ENCODE peak calls at places on chromosomes 12 and 14, in six cellular contexts. A is Peyer's patch; Z is cardiac muscle cell; H is endothelial cell of umbilical vein; B is sigmoid colon; V is naive thymus-derived CD4-positive, alpha-beta T cell. Q is an unnamed sample.

GRCh38 chr12:90938451-90938850 is 16.5 kb downstream of the CCER1 start:
- DNase-seq in Z (no peak), V (no peak), H (peak; percentile 77), B (no peak), A (no peak), Q (no peak)

GRCh38 chr12:47750229-47750798 is 8.4 kb downstream of the RAPGEF3 start:
- DNase-seq in H (no peak), V (no peak), Z (no peak), B (no peak), A (no peak), Q (no peak)

GRCh38 chr14:96805906-96806305 is 8.7 kb downstream of the VRK1 start:
- DNase-seq in V (no peak), Z (no peak), B (no peak), A (no peak), H (no peak), Q (no peak)

GRCh38 chr12:77299001-77299400 is 233.6 kb upstream of the E2F7 start:
- DNase-seq in H (no peak), V (no peak), Z (no peak), B (no peak), A (no peak), Q (no peak)

GRCh38 chr12:43882578-43883178 is 46.8 kb downstream of the TMEM117 start:
- DNase-seq in Z (peak; percentile 62), B (no peak), V (no peak), A (peak; percentile 51), H (peak; percentile 65), Q (no peak)

GRCh38 chr12:120536064-120536791 is 2.1 kb downstream of the RNF10 start:
- DNase-seq in Z (no peak), A (peak; percentile 67), H (peak; percentile 39), B (peak; percentile 17), V (no peak), Q (no peak)

GRCh38 chr12:53234236-53234635 is 2.2 kb upstream of the RARG start:
- DNase-seq in A (no peak), V (no peak), Z (peak; percentile 58), B (no peak), H (no peak), Q (no peak)

GRCh38 chr14:101444116-101444515 is 117.2 kb upstream of the DIO3 start:
- DNase-seq in Z (no peak), B (no peak), V (no peak), H (no peak), A (no peak), Q (no peak)

GRCh38 chr12:10732554-10732953 is 9.4 kb upstream of the YBX3 start:
- DNase-seq in Z (peak; percentile 17), V (no peak), H (no peak), B (no peak), A (no peak), Q (no peak)

GRCh38 chr14:103095210-103095778 is 769 bp downstream of the EXOC3L4 start:
- DNase-seq in Z (no peak), B (no peak), H (no peak), A (peak; percentile 75), V (no peak), Q (no peak)

GRCh38 chr14:96249016-96249415 is 7.0 kb upstream of the BDKRB1 start:
- DNase-seq in V (no peak), H (no peak), A (no peak), B (peak; percentile 90), Z (no peak), Q (no peak)

GRCh38 chr12:78157199-78157598 is 326.5 kb downstream of the NAV3 start:
- DNase-seq in Z (no peak), H (no peak), B (no peak), A (no peak), V (no peak), Q (no peak)

GRCh38 chr12:89789862-89790261 is 81.2 kb upstream of the ATP2B1 start:
- DNase-seq in H (no peak), A (no peak), Z (no peak), B (no peak), V (no peak), Q (no peak)

GRCh38 chr14:53273671-53274072 is 120.5 kb upstream of the DDHD1 start:
- DNase-seq in B (no peak), Z (no peak), A (no peak), H (no peak), V (no peak), Q (no peak)

GRCh38 chr14:89866458-89866857 is 88.1 kb downstream of the EFCAB11 start:
- DNase-seq in V (no peak), H (no peak), Z (no peak), B (no peak), A (no peak), Q (no peak)

GRCh38 chr14:79271122-79271521 is 940.2 kb downstream of the DIO2 start:
- DNase-seq in V (no peak), A (no peak), B (no peak), H (no peak), Z (no peak), Q (no peak)

GRCh38 chr12:12608557-12608957 is 3.1 kb upstream of the CREBL2 start:
- DNase-seq in H (no peak), B (no peak), A (peak; percentile 34), V (no peak), Z (no peak), Q (no peak)

GRCh38 chr12:14249368-14249767 is 116.1 kb upstream of the ATF7IP start:
- DNase-seq in H (no peak), B (no peak), A (no peak), V (no peak), Z (no peak), Q (no peak)

GRCh38 chr12:3670083-3670620 is 82.8 kb downstream of the CRACR2A start:
- DNase-seq in H (no peak), A (no peak), Z (no peak), V (no peak), B (no peak), Q (no peak)

GRCh38 chr12:3669594-3669993 is 83.3 kb downstream of the CRACR2A start:
- DNase-seq in Z (no peak), B (no peak), H (no peak), V (no peak), A (no peak), Q (no peak)

GRCh38 chr12:3671330-3672112 is 81.4 kb downstream of the CRACR2A start:
- DNase-seq in A (no peak), H (no peak), Z (no peak), V (no peak), B (no peak), Q (no peak)

GRCh38 chr12:3667485-3667884 is 85.4 kb downstream of the CRACR2A start:
- DNase-seq in V (no peak), H (no peak), Z (no peak), A (no peak), B (no peak), Q (no peak)

DNA sequence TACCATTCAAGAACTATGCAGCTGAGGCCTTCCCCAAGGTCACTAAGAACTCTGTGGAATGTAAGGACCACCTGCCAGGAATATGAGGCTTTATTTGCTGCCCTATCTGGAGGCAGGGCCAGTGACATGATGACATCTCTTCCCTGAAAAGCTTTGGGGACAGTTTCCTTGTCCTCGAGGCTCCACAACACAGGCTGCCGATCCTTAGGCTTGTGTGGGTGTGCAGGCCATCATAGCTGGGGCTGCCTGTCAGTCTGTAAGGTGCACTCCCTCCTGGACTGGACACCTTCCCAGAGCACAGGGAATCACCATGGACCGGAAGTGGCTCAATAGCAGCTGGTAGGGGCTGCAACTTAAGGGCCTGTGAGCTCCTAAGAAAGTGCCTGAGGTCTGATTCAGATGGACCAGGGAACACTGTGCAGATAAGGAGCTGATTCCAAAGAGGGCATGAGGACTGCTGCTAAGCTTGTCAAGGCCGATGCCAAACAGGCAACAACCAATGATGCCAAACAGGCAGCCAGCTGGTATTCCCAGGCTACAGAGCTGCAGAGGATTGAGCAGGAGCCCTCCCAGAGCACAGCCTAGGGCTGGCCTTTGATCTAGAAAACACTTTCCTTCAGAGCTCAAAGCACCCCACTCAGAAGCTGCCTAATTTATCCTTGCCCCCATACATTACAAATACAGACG is 84.3 kb downstream of the CRACR2A start:
- DNase-seq in B (no peak), H (no peak), V (no peak), A (no peak), Z (no peak), Q (no peak)
- H3K36me3 ChIP-seq in B (no peaks in the 10 kb centered on the region), H (no peaks in the 10 kb centered on the region), V (peaks cover 5% of the 10 kb centered on the region), A (no peaks in the 10 kb centered on the region), Z (no peaks in the 10 kb centered on the region), Q (peaks cover 79% of the 10 kb centered on the region)

DNA sequence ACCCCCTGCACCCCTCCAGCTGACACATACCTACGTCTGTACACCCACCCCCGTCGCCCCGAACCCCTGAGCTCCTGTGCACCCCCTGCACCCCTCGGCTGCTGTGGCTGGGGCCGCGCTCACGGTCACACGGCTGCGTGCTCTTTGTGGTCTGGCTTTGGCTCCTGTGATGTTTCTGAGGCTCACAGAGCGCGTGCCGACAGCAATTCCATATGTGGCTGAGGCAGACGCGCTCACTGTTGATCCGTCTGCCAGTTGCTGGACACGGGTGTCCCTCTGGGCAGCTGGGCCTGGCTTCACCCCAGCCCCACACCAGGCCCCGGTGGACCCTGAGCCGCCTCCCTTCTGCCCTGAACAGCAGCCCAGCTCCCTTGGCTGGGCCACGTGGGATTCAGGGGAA is 46.5 kb downstream of the LRCOL1 start:
- DNase-seq in V (no peak), B (no peak), H (no peak), A (no peak), Z (no peak), Q (no peak)
- H3K36me3 ChIP-seq in V (no peaks in the 10 kb centered on the region), B (no peaks in the 10 kb centered on the region), H (no peaks in the 10 kb centered on the region), A (no peaks in the 10 kb centered on the region), Z (no peaks in the 10 kb centered on the region), Q (peaks cover 8% of the 10 kb centered on the region)

DNA sequence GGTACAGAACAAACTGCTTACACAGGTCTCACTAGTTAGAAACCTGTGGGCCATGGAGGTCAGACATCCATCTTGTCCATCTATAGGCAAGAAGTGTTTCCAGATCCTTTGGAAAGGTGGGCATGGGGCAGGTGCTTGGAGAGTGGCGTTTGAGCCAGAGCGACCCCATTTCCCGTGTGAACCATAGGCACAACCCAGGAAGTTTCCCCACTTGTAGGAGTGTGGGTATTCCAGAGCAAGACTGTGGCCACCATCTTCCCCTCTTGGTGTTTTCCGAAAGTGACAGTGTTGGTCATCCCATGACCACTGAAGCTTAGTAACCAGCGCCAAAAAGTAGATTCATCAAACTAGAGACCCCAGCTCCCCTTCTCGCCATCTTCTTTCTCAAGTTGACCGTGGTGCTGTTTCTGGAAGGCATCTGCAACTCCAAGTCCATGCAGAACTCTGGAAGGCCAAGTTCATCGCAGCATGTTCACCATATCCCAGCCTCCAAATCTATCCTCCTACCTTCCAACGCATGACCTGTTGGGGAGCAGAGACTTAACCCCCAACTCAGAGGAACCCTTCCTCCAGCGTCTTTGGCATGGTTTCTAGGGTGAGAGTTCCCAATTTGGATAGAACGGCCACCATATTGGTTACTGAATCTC is 19.7 kb downstream of the PHETA1 start:
- DNase-seq in Z (no peak), H (no peak), V (no peak), B (no peak), A (no peak), Q (no peak)
- H3K36me3 ChIP-seq in Z (no peaks in the 10 kb centered on the region), H (no peaks in the 10 kb centered on the region), V (no peaks in the 10 kb centered on the region), B (no peaks in the 10 kb centered on the region), A (no peaks in the 10 kb centered on the region), Q (no peaks in the 10 kb centered on the region)

GRCh38 chr14:99508896-99509629 is 27.9 kb downstream of the CCNK start:
- DNase-seq in H (no peak), Z (no peak), B (no peak), V (no peak), A (no peak), Q (no peak)

GRCh38 chr14:99503848-99504453 is 22.7 kb downstream of the CCNK start:
- DNase-seq in B (no peak), Z (no peak), V (no peak), A (no peak), H (no peak), Q (no peak)

GRCh38 chr14:99505089-99505488 is 23.9 kb downstream of the CCNK start:
- DNase-seq in H (peak; percentile 28), Z (no peak), V (no peak), A (no peak), B (no peak), Q (no peak)

GRCh38 chr14:99507860-99508640 is 26.8 kb downstream of the CCNK start:
- DNase-seq in Z (no peak), H (no peak), A (no peak), B (no peak), V (no peak), Q (no peak)

GRCh38 chr14:99506269-99506668 is 25.1 kb downstream of the CCNK start:
- DNase-seq in B (no peak), Z (no peak), A (no peak), V (no peak), H (peak; percentile 50), Q (no peak)
- H3K36me3 ChIP-seq in B (peaks cover 44% of the 10 kb centered on the region), Z (peaks cover 61% of the 10 kb centered on the region), A (no peaks in the 10 kb centered on the region), V (peaks cover 39% of the 10 kb centered on the region), H (peaks cover 27% of the 10 kb centered on the region), Q (peaks cover 93% of the 10 kb centered on the region)

Q was measured in effector memory CD4-positive, alpha-beta T cell.